ENCODE peak calls at places on chromosome 10, in four cellular contexts. O, Q, L and U are unnamed samples.

GRCh38 chr10:1291178-1292090 is 235.2 kb downstream of the WDR37 start:
- DNase-seq in O (no peak), Q (peak), L (no peak), U (no peak)

GRCh38 chr10:13327516-13327915 is 20.6 kb downstream of the SEPHS1 start:
- DNase-seq in O (peak), Q (no peak), L (no peak), U (no peak)

GRCh38 chr10:34739915-34740314 is 75.2 kb downstream of the PARD3 start:
- DNase-seq in O (peak), Q (no peak), L (no peak), U (peak)

GRCh38 chr10:14353291-14353913 is 22.7 kb upstream of the FRMD4A start:
- DNase-seq in O (no peak), Q (no peak), L (no peak), U (no peak)

GRCh38 chr10:36717118-36717517 is 408.3 kb upstream of the ANKRD30A start:
- DNase-seq in O (no peak), Q (no peak), L (no peak), U (no peak)

GRCh38 chr10:14063531-14064317 is 267.0 kb downstream of the FRMD4A start:
- DNase-seq in O (peak), Q (no peak), L (no peak), U (peak)

GRCh38 chr10:11176746-11177145 is 159.1 kb downstream of the CELF2 start:
- DNase-seq in O (no peak), Q (no peak), L (no peak), U (no peak)

GRCh38 chr10:34528320-34528719 is 286.8 kb downstream of the PARD3 start:
- DNase-seq in O (peak), Q (no peak), L (no peak), U (peak)

GRCh38 chr10:29411666-29412335 is 122.9 kb downstream of the LYZL1 start:
- DNase-seq in O (no peak), Q (no peak), L (no peak), U (no peak)

GRCh38 chr10:61296161-61296560 is 157.0 kb downstream of the TMEM26 start:
- DNase-seq in O (no peak), Q (no peak), L (no peak), U (no peak)

GRCh38 chr10:6014241-6014761 is 37.0 kb upstream of the IL15RA start:
- DNase-seq in O (peak), Q (no peak), L (no peak), U (no peak)

GRCh38 chr10:45509491-45509890 is 135.5 kb downstream of the ALOX5 start:
- DNase-seq in O (no peak), Q (no peak), L (no peak), U (no peak)

GRCh38 chr10:109456566-109457361 is 466.5 kb downstream of the XPNPEP1 start:
- DNase-seq in O (peak), Q (peak), L (no peak), U (no peak)

GRCh38 chr10:132664407-132664806 is 121.5 kb downstream of the NKX6-2 start:
- DNase-seq in O (no peak), Q (peak), L (no peak), U (no peak)

GRCh38 chr10:33952692-33953360 is 618.4 kb upstream of the NRP1 start:
- DNase-seq in O (no peak), Q (no peak), L (no peak), U (no peak)

GRCh38 chr10:132846631-132847415 is 60.9 kb upstream of the NKX6-2 start:
- DNase-seq in O (no peak), Q (peak), L (no peak), U (no peak)

GRCh38 chr10:131833446-131834080 is 67.2 kb upstream of the PPP2R2D start:
- DNase-seq in O (no peak), Q (peak), L (no peak), U (no peak)

GRCh38 chr10:79086822-79087221 is 18.1 kb downstream of the ZMIZ1 start:
- DNase-seq in O (no peak), Q (no peak), L (no peak), U (no peak)

GRCh38 chr10:79088613-79089355 is 20.0 kb downstream of the ZMIZ1 start:
- DNase-seq in O (no peak), Q (no peak), L (no peak), U (no peak)

GRCh38 chr10:79088176-79088575 is 19.4 kb downstream of the ZMIZ1 start:
- DNase-seq in O (no peak), Q (no peak), L (no peak), U (no peak)

GRCh38 chr10:79089579-79090110 is 20.9 kb downstream of the ZMIZ1 start:
- DNase-seq in O (no peak), Q (no peak), L (no peak), U (no peak)

GRCh38 chr10:79087721-79088120 is 19.0 kb downstream of the ZMIZ1 start:
- DNase-seq in O (no peak), Q (no peak), L (no peak), U (no peak)
- H3K27ac ChIP-seq in O (no peak), Q (no peak), L (no peak), U (peak)

GRCh38 chr10:101283762-101284161 is 54.5 kb upstream of the LBX1 start:
- DNase-seq in O (no peak), Q (no peak), L (no peak), U (no peak)
- H3K4me3 ChIP-seq in O (no peak), Q (no peak), L (no peak), U (peak)

GRCh38 chr10:70169661-70170364 is 501 bp downstream of the SAR1A start:
- DNase-seq in O (peak), Q (no peak), L (no peak), U (no peak)
- H3K27ac ChIP-seq in O (peak), Q (peak), L (peak), U (peak)

DNA sequence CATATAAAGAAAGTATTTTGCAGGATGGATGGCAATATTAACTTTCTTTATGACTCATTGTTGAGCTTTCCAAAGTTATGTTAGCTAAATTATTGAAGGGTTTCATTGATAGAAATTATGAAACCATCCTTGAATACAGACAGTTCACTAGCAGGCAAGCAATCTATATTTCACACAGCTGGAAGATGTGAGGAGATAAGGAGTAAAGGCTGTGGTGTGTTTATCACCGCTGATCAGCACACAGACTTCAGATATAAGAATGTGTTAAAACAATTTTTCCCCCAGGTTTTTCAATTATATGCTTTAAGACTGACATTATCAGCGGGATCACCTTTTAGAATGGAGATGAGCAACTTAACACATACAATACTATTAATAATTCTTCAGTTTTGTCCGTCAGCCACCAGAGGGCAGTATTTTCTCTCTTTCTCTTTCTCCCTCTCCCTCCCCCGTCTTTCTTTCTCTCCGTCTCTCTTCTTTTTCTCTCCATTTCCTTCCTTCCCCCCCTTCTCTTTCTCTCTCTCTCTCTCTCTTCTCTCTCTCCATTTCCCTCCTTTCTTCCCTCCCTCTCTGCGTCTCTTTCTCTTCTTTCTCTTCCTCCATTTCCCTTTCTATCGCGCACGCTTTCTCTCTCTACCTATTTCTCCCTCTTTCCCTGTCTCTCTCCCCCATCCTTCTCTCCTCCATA is 62.9 kb upstream of the FAM171A1 start:
- DNase-seq in O (peak), Q (no peak), L (no peak), U (no peak)
- H3K4me3 ChIP-seq in O (no peak), Q (peak), L (peak), U (peak)

GRCh38 chr10:128382225-128382624 is 256.0 kb upstream of the MKI67 start:
- DNase-seq in O (no peak), Q (no peak), L (no peak), U (no peak)
- H3K27ac ChIP-seq in O (no peak), Q (no peak), L (no peak), U (no peak)

GRCh38 chr10:75450062-75450429 is 18.6 kb downstream of the LRMDA start:
- DNase-seq in O (no peak), Q (no peak), L (no peak), U (no peak)
- H3K4me3 ChIP-seq in O (no peak), Q (no peak), L (no peak), U (no peak)

GRCh38 chr10:24872049-24872789 is 80.2 kb downstream of the PRTFDC1 start:
- DNase-seq in O (no peak), Q (no peak), L (no peak), U (no peak)
- H3K27ac ChIP-seq in O (no peak), Q (no peak), L (no peak), U (no peak)

GRCh38 chr10:98134117-98134430 is 383 bp upstream of the R3HCC1L start:
- DNase-seq in O (no peak), Q (no peak), L (no peak), U (no peak)
- H3K4me3 ChIP-seq in O (no peak), Q (no peak), L (peak), U (peak)

GRCh38 chr10:110862961-110863360 is 8.8 kb upstream of the PDCD4 start:
- DNase-seq in O (no peak), Q (no peak), L (no peak), U (no peak)
- H3K27ac ChIP-seq in O (peak), Q (no peak), L (peak), U (no peak)

GRCh38 chr10:124092270-124093075 is 925 bp downstream of the CHST15 start:
- DNase-seq in O (peak), Q (peak), L (peak), U (peak)
- H3K4me3 ChIP-seq in O (peak), Q (peak), L (no peak), U (peak)